ENCODE peak calls at places on chromosomes 7 and 10, in four cellular contexts. S, I, T and E are unnamed samples.

GRCh38 chr7:17422966-17423365 is 124.5 kb downstream of the AHR start:
- DNase-seq in S (no peak), I (peak; percentile 35), T (no peak), E (no peak)

GRCh38 chr7:124728610-124729009 is 37.0 kb downstream of the GPR37 start:
- DNase-seq in S (no peak), I (no peak), T (no peak), E (no peak)

GRCh38 chr10:92411406-92411805 is 120.4 kb downstream of the MARCHF5 start:
- DNase-seq in S (no peak), I (no peak), T (no peak), E (no peak)

GRCh38 chr7:30674876-30675275 is 7.4 kb downstream of the CRHR2 start:
- DNase-seq in S (no peak), I (no peak), T (no peak), E (no peak)

GRCh38 chr10:5946786-5947185 is 30.6 kb downstream of the IL15RA start:
- DNase-seq in S (no peak), I (no peak), T (no peak), E (no peak)

GRCh38 chr10:112732277-112732891 is 217.7 kb upstream of the TCF7L2 start:
- DNase-seq in S (peak; percentile 21), I (no peak), T (no peak), E (no peak)

GRCh38 chr10:114680557-114681117 is 22.6 kb upstream of the ABLIM1 start:
- DNase-seq in S (no peak), I (no peak), T (no peak), E (no peak)

GRCh38 chr10:127228195-127228785 is 31.9 kb upstream of the INSYN2A start:
- DNase-seq in S (no peak), I (no peak), T (no peak), E (no peak)

GRCh38 chr10:127210936-127211335 is 14.5 kb upstream of the INSYN2A start:
- DNase-seq in S (no peak), I (no peak), T (no peak), E (no peak)

GRCh38 chr10:32981760-32982159 is 23.7 kb upstream of the ITGB1 start:
- DNase-seq in S (peak; percentile 91), I (no peak), T (no peak), E (no peak)

GRCh38 chr10:31605846-31606543 is 287.0 kb downstream of the ZEB1 start:
- DNase-seq in S (no peak), I (no peak), T (no peak), E (no peak)